ENCODE peak calls at places on chromosomes 13 and 19, in six cellular contexts. V is lower lobe of right lung, Q is IMR-90, W is B cell, B is dorsolateral prefrontal cortex, G is thoracic aorta. K is an unnamed sample.
A peak's percentile ranks its signal among the peaks of the same experiment; 100 is the strongest.

GRCh38 chr19:46491975-46492682 is 3.5 kb downstream of the PNMA8B start:
- DNase-seq in V (no peak), Q (no peak), W (no peak), B (no peak), G (no peak), K (no peak)

GRCh38 chr19:632228-633067 is 889 bp downstream of the POLRMT start:
- DNase-seq in Q (peak; percentile 36), W (no peak), B (no peak), G (no peak), V (peak; percentile 73), K (peak; percentile 75)

GRCh38 chr19:47729468-47729798 is 15.9 kb upstream of the NOP53 start:
- DNase-seq in G (peak; percentile 65), Q (peak; percentile 85), W (no peak), B (no peak), V (peak; percentile 83), K (peak; percentile 54)

GRCh38 chr19:5793188-5793587 is 2.2 kb upstream of the DUS3L start:
- DNase-seq in G (no peak), V (no peak), W (no peak), B (no peak), Q (no peak), K (no peak)

GRCh38 chr13:100815476-100816046 is 141.0 kb upstream of the TMTC4 start:
- DNase-seq in Q (no peak), W (no peak), V (no peak), B (no peak), G (no peak), K (no peak)

GRCh38 chr13:96899946-96900345 is 94.3 kb downstream of the OXGR1 start:
- DNase-seq in V (no peak), G (no peak), W (no peak), B (no peak), Q (no peak), K (no peak)

GRCh38 chr19:1151037-1151716 is 22.9 kb downstream of the SBNO2 start:
- DNase-seq in B (no peak), Q (no peak), W (no peak), G (no peak), V (no peak), K (no peak)

GRCh38 chr13:38637576-38637975 is 49.3 kb upstream of the FREM2 start:
- DNase-seq in G (no peak), B (no peak), W (no peak), Q (no peak), V (no peak), K (no peak)

GRCh38 chr19:55441692-55442321 is 1.3 kb downstream of the SHISA7 start:
- DNase-seq in W (no peak), B (no peak), Q (no peak), V (no peak), G (no peak), K (no peak)

GRCh38 chr19:32172761-32173160 is 172.6 kb upstream of the ZNF507 start:
- DNase-seq in V (no peak), G (no peak), W (no peak), Q (no peak), B (no peak), K (no peak)

GRCh38 chr19:29171525-29171924 is 41.4 kb downstream of the UQCRFS1 start:
- DNase-seq in Q (no peak), V (no peak), B (no peak), W (no peak), G (no peak), K (no peak)

GRCh38 chr19:23403581-23404324 is 8.5 kb upstream of the ZNF91 start:
- DNase-seq in B (no peak), V (no peak), G (no peak), Q (no peak), W (no peak), K (no peak)
- TF ChIP-seq CTCF in B (no peak), V (no peak), G (no peak), Q (no peak), W (no peak), K (no peak)

GRCh38 chr19:3343619-3344502 is 22.5 kb upstream of the NFIC start:
- DNase-seq in B (peak; percentile 57), V (peak; percentile 91), Q (peak; percentile 78), W (peak; percentile 35), G (peak; percentile 85), K (peak; percentile 81)
- TF ChIP-seq CTCF in B (peak; percentile 54), V (peak; percentile 31), Q (no peak), W (peak; percentile 26), G (peak; percentile 26), K (peak; percentile 22)

DNA sequence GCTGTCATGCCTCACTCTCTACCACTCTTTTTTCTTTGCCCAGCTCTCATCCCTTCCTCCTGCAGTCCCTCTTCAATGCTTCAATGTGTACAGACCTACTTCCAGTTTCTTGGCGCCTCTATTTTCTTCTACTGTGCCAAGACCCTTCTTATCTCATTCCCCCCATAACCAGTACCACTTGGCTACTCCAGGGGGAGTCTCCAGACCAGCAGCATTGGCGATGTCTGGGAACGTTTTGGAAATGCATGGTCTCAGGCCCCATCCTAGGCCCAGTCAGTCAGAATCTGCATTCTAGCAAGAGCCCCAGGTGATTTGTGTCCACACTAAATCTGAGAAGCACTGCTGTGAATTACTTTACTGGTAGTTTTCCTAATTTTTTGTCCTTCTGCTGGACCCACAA is 198.2 kb downstream of the SLC7A1 start:
- DNase-seq in B (no peak), Q (no peak), V (no peak), W (no peak), G (no peak), K (no peak)
- TF ChIP-seq CTCF in B (no peak), Q (no peak), V (no peak), W (no peak), G (no peak), K (no peak)

GRCh38 chr13:113950451-113951245 is 23.2 kb downstream of the C13orf46 start:
- DNase-seq in W (no peak), Q (no peak), G (no peak), B (no peak), V (peak; percentile 43), K (no peak)
- TF ChIP-seq CTCF in W (no peak), Q (no peak), G (no peak), B (no peak), V (no peak), K (no peak)

DNA sequence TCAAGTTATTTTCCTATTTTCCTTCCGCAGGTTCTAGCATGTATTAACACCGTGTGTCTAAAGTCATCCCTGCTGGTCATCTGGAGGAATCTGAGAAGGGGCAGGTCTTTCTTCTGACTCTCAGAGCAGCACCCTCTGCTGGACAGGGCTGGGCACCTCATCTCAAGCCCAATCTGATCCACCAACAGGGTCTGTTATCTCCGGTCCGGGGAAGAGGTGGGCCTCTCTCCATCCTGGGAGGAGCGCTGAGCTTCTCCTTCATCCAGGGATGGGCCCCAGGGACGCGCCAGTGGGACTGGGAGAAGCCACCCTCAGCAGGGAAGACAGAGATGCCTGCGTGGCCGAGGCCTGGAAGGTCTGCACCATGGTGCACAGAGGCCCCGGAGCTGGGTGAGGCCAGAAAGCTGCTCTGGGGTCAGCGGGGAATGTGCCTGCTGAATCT is 26.0 kb upstream of the ZNF331 start:
- DNase-seq in G (no peak), B (peak; percentile 31), W (peak; percentile 64), Q (peak; percentile 65), V (peak; percentile 72), K (peak; percentile 73)
- TF ChIP-seq CTCF in G (peak; percentile 60), B (peak; percentile 69), W (peak; percentile 74), Q (peak; percentile 66), V (peak; percentile 76), K (peak; percentile 59)

GRCh38 chr19:20367811-20368294 is 197.7 kb downstream of the ZNF737 start:
- DNase-seq in G (no peak), Q (no peak), B (no peak), W (no peak), V (no peak), K (no peak)
- TF ChIP-seq CTCF in G (no peak), Q (no peak), B (no peak), W (no peak), V (no peak), K (no peak)

K was measured in activated CD8-positive, alpha-beta T cell treated with anti-CD3 and anti-CD28 coated beads for 36 hours.